ENCODE peak calls at places on chromosomes 6 and 20, in nine cellular contexts. One of them, this sample, is unnamed.

GRCh38 chr6:80508885-80509630 is 402.6 kb downstream of the BCKDHB start:
- DNase-seq in A549: no peak
- DNase-seq in ovary: no peak
- DNase-seq in AG04450: peak
- DNase-seq in fibroblast of the aortic adventitia: no peak
- DNase-seq in Calu3: no peak
- DNase-seq in upper lobe of right lung: no peak
- DNase-seq in uterus: no peak
- DNase-seq in upper lobe of left lung: no peak
- DNase-seq in this sample: no peak

GRCh38 chr6:127305741-127306140 is 37.7 kb downstream of the ECHDC1 start:
- DNase-seq in ovary: no peak
- DNase-seq in upper lobe of left lung: no peak
- DNase-seq in A549: no peak
- DNase-seq in upper lobe of right lung: no peak
- DNase-seq in fibroblast of the aortic adventitia: no peak
- DNase-seq in uterus: no peak
- DNase-seq in Calu3: no peak
- DNase-seq in AG04450: no peak
- DNase-seq in this sample: no peak

GRCh38 chr6:18263561-18264337 is 581 bp downstream of the DEK start:
- DNase-seq in ovary: peak
- DNase-seq in upper lobe of left lung: peak
- DNase-seq in fibroblast of the aortic adventitia: no peak
- DNase-seq in A549: peak
- DNase-seq in AG04450: no peak
- DNase-seq in uterus: no peak
- DNase-seq in upper lobe of right lung: peak
- DNase-seq in Calu3: peak
- DNase-seq in this sample: peak

GRCh38 chr6:37320649-37321048 is 33.1 kb upstream of the RNF8 start:
- DNase-seq in uterus: no peak
- DNase-seq in Calu3: no peak
- DNase-seq in upper lobe of left lung: no peak
- DNase-seq in ovary: no peak
- DNase-seq in A549: no peak
- DNase-seq in fibroblast of the aortic adventitia: no peak
- DNase-seq in AG04450: no peak
- DNase-seq in upper lobe of right lung: no peak
- DNase-seq in this sample: no peak

GRCh38 chr6:156776470-156776840 is 723 bp upstream of the ARID1B start:
- DNase-seq in ovary: no peak
- DNase-seq in upper lobe of right lung: no peak
- DNase-seq in AG04450: no peak
- DNase-seq in fibroblast of the aortic adventitia: peak
- DNase-seq in Calu3: no peak
- DNase-seq in A549: peak
- DNase-seq in uterus: no peak
- DNase-seq in upper lobe of left lung: no peak
- DNase-seq in this sample: no peak

GRCh38 chr6:109393882-109394281 is 11.6 kb upstream of the CD164 start:
- DNase-seq in A549: no peak
- DNase-seq in fibroblast of the aortic adventitia: no peak
- DNase-seq in uterus: no peak
- DNase-seq in upper lobe of right lung: no peak
- DNase-seq in ovary: no peak
- DNase-seq in Calu3: peak
- DNase-seq in upper lobe of left lung: no peak
- DNase-seq in AG04450: no peak
- DNase-seq in this sample: no peak

GRCh38 chr6:38509713-38510112 is 130.0 kb downstream of the BTBD9 start:
- DNase-seq in AG04450: peak
- DNase-seq in uterus: no peak
- DNase-seq in Calu3: peak
- DNase-seq in A549: peak
- DNase-seq in upper lobe of left lung: no peak
- DNase-seq in ovary: no peak
- DNase-seq in fibroblast of the aortic adventitia: peak
- DNase-seq in upper lobe of right lung: no peak
- DNase-seq in this sample: no peak

GRCh38 chr6:154763650-154764049 is 30.4 kb downstream of the SCAF8 start:
- DNase-seq in upper lobe of left lung: no peak
- DNase-seq in Calu3: no peak
- DNase-seq in fibroblast of the aortic adventitia: no peak
- DNase-seq in uterus: no peak
- DNase-seq in AG04450: no peak
- DNase-seq in upper lobe of right lung: no peak
- DNase-seq in ovary: no peak
- DNase-seq in A549: no peak
- DNase-seq in this sample: no peak

GRCh38 chr20:57482148-57482547 is 42.8 kb downstream of the CTCFL start:
- DNase-seq in upper lobe of right lung: no peak
- DNase-seq in uterus: no peak
- DNase-seq in A549: no peak
- DNase-seq in AG04450: no peak
- DNase-seq in ovary: no peak
- DNase-seq in Calu3: peak
- DNase-seq in fibroblast of the aortic adventitia: no peak
- DNase-seq in upper lobe of left lung: no peak
- DNase-seq in this sample: no peak
- TF ChIP-seq CTCF in upper lobe of right lung: no peak
- TF ChIP-seq CTCF in uterus: no peak
- TF ChIP-seq CTCF in A549: no peak
- TF ChIP-seq CTCF in AG04450: no peak
- TF ChIP-seq CTCF in ovary: no peak
- TF ChIP-seq CTCF in Calu3: peak
- TF ChIP-seq CTCF in fibroblast of the aortic adventitia: no peak
- TF ChIP-seq CTCF in upper lobe of left lung: no peak
- TF ChIP-seq CTCF in this sample: peak

GRCh38 chr6:131787079-131787478 is 20.7 kb upstream of the ENPP1 start:
- DNase-seq in Calu3: no peak
- DNase-seq in uterus: no peak
- DNase-seq in upper lobe of left lung: no peak
- DNase-seq in ovary: no peak
- DNase-seq in fibroblast of the aortic adventitia: no peak
- DNase-seq in A549: no peak
- DNase-seq in AG04450: no peak
- DNase-seq in upper lobe of right lung: no peak
- DNase-seq in this sample: no peak

GRCh38 chr6:131792091-131792496 is 15.7 kb upstream of the ENPP1 start:
- DNase-seq in A549: peak
- DNase-seq in fibroblast of the aortic adventitia: no peak
- DNase-seq in AG04450: no peak
- DNase-seq in Calu3: no peak
- DNase-seq in upper lobe of right lung: no peak
- DNase-seq in upper lobe of left lung: no peak
- DNase-seq in ovary: no peak
- DNase-seq in uterus: no peak
- DNase-seq in this sample: no peak

GRCh38 chr6:131789219-131789618 is 18.6 kb upstream of the ENPP1 start:
- DNase-seq in Calu3: no peak
- DNase-seq in AG04450: no peak
- DNase-seq in ovary: no peak
- DNase-seq in upper lobe of right lung: no peak
- DNase-seq in upper lobe of left lung: no peak
- DNase-seq in fibroblast of the aortic adventitia: no peak
- DNase-seq in A549: no peak
- DNase-seq in uterus: no peak
- DNase-seq in this sample: no peak

GRCh38 chr6:131784561-131784960 is 23.3 kb upstream of the ENPP1 start:
- DNase-seq in upper lobe of left lung: no peak
- DNase-seq in Calu3: no peak
- DNase-seq in upper lobe of right lung: no peak
- DNase-seq in uterus: no peak
- DNase-seq in AG04450: no peak
- DNase-seq in ovary: no peak
- DNase-seq in fibroblast of the aortic adventitia: no peak
- DNase-seq in A549: no peak
- DNase-seq in this sample: no peak

DNA sequence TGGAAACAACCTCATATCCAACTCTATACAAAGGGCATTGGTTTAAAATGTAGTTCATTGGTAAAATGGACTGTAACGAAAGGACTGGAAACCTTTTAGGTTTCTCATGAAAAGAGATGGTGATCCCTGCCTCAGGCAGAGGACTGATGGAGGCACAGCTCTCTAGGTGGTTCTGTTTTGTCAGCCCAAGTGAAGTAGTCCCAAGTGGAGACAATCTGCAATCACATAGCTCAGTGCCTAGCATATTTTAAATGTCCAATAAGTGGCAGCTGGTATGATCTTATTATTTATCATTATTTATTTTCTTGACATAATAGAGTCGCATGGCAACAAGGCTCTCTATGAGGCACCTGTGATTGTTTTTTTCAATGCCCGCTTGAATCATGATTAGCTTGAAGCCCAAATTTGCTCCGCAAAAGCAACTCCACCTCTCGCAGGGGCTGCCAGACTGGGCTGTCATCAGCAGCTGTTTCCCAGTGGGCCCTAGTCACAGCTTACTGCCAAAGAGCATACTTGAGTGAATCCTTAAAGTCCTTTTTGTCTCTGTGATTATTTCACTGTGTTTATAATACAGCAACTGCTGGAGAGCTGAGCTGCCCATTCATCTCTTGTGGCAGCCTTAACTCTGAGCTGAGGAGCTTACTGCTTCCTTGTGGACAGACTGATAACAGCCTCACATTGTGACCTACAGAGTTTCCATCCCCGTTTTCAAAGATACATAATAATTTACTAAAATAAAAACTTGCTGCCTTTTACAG is 19.7 kb upstream of the ENPP1 start:
- DNase-seq in fibroblast of the aortic adventitia: peak
- DNase-seq in Calu3: no peak
- DNase-seq in AG04450: no peak
- DNase-seq in A549: no peak
- DNase-seq in ovary: no peak
- DNase-seq in uterus: peak
- DNase-seq in upper lobe of right lung: no peak
- DNase-seq in upper lobe of left lung: no peak
- DNase-seq in this sample: no peak
- TF ChIP-seq CTCF in fibroblast of the aortic adventitia: peak
- TF ChIP-seq CTCF in Calu3: no peak
- TF ChIP-seq CTCF in AG04450: peak
- TF ChIP-seq CTCF in A549: no peak
- TF ChIP-seq CTCF in ovary: no peak
- TF ChIP-seq CTCF in uterus: peak
- TF ChIP-seq CTCF in upper lobe of right lung: no peak
- TF ChIP-seq CTCF in upper lobe of left lung: no peak
- TF ChIP-seq CTCF in this sample: no peak

GRCh38 chr20:59044295-59044694 is 1.7 kb upstream of the PRELID3B start:
- DNase-seq in uterus: no peak
- DNase-seq in AG04450: no peak
- DNase-seq in upper lobe of right lung: no peak
- DNase-seq in ovary: no peak
- DNase-seq in upper lobe of left lung: no peak
- DNase-seq in A549: no peak
- DNase-seq in fibroblast of the aortic adventitia: no peak
- DNase-seq in Calu3: no peak
- DNase-seq in this sample: no peak
- TF ChIP-seq CTCF in uterus: no peak
- TF ChIP-seq CTCF in AG04450: no peak
- TF ChIP-seq CTCF in upper lobe of right lung: no peak
- TF ChIP-seq CTCF in ovary: no peak
- TF ChIP-seq CTCF in upper lobe of left lung: no peak
- TF ChIP-seq CTCF in A549: no peak
- TF ChIP-seq CTCF in fibroblast of the aortic adventitia: no peak
- TF ChIP-seq CTCF in Calu3: no peak
- TF ChIP-seq CTCF in this sample: no peak

DNA sequence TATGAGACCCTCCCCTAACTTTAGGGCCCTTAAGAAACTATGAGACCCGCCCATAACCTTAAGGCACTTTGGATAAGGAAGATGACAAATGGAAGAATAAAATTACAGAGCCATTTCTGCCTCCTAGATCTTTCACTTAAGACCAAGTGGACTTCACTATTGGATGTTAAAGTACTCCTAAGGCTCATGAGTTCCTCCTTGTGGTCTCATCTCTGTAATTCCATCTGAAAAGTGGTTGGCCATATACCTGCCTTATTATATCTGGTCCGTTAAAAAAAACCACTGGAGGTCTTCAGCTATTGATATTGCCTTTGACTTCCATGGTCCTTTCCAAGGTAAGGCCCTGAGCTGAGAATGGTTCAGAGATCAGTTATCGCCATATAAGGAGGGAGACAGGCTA is 310.3 kb downstream of the EYA4 start:
- DNase-seq in AG04450: no peak
- DNase-seq in uterus: no peak
- DNase-seq in A549: peak
- DNase-seq in ovary: no peak
- DNase-seq in Calu3: no peak
- DNase-seq in fibroblast of the aortic adventitia: no peak
- DNase-seq in upper lobe of right lung: no peak
- DNase-seq in upper lobe of left lung: no peak
- DNase-seq in this sample: no peak
- TF ChIP-seq CTCF in AG04450: peak
- TF ChIP-seq CTCF in uterus: no peak
- TF ChIP-seq CTCF in A549: no peak
- TF ChIP-seq CTCF in ovary: no peak
- TF ChIP-seq CTCF in Calu3: no peak
- TF ChIP-seq CTCF in fibroblast of the aortic adventitia: peak
- TF ChIP-seq CTCF in upper lobe of right lung: no peak
- TF ChIP-seq CTCF in upper lobe of left lung: no peak
- TF ChIP-seq CTCF in this sample: no peak